ENCODE peak calls at places on chromosomes 13 and 19, in nine cellular contexts. T, O, K, J, X, Z, B, G and F are unnamed samples.

GRCh38 chr13:112455476-112456059 is 79.4 kb downstream of the SPACA7 start:
- DNase-seq in T (no peak), O (no peak), K (no peak), J (no peak), X (no peak), Z (no peak), B (no peak), G (no peak), F (no peak)

GRCh38 chr19:39778763-39779162 is at the start of gene LEUTX:
- DNase-seq in T (no peak), O (peak), K (no peak), J (no peak), X (no peak), Z (no peak), B (no peak), G (no peak), F (no peak)

GRCh38 chr13:113573065-113573464 is 11.5 kb upstream of the TFDP1 start:
- DNase-seq in T (no peak), O (no peak), K (no peak), J (no peak), X (no peak), Z (no peak), B (no peak), G (no peak), F (no peak)

GRCh38 chr13:111049791-111050538 is 65.1 kb upstream of the ARHGEF7 start:
- DNase-seq in T (no peak), O (peak), K (no peak), J (no peak), X (no peak), Z (peak), B (peak), G (no peak), F (no peak)

GRCh38 chr19:12077375-12077774 is 12.8 kb downstream of the ZNF844 start:
- DNase-seq in T (no peak), O (no peak), K (no peak), J (no peak), X (no peak), Z (no peak), B (no peak), G (no peak), F (no peak)

GRCh38 chr13:24267283-24267682 is 42.1 kb upstream of the C1QTNF9 start:
- DNase-seq in T (no peak), O (no peak), K (no peak), J (no peak), X (no peak), Z (no peak), B (no peak), G (no peak), F (no peak)

GRCh38 chr13:33281951-33282595 is 3.5 kb downstream of the STARD13 start:
- DNase-seq in T (peak), O (no peak), K (no peak), J (no peak), X (no peak), Z (no peak), B (no peak), G (no peak), F (peak)

GRCh38 chr13:101283782-101284181 is 132.5 kb downstream of the NALCN start:
- DNase-seq in T (no peak), O (no peak), K (no peak), J (no peak), X (no peak), Z (no peak), B (no peak), G (no peak), F (no peak)

GRCh38 chr19:1171755-1172352 is 2.2 kb downstream of the SBNO2 start:
- DNase-seq in T (no peak), O (no peak), K (no peak), J (no peak), X (no peak), Z (no peak), B (no peak), G (no peak), F (no peak)

GRCh38 chr19:54654447-54655321 is 8.1 kb upstream of the LILRB4 start:
- DNase-seq in T (no peak), O (no peak), K (no peak), J (no peak), X (no peak), Z (no peak), B (no peak), G (no peak), F (no peak)

GRCh38 chr19:3061214-3062161 is 807 bp downstream of the TLE5 start:
- DNase-seq in T (no peak), O (peak), K (no peak), J (peak), X (peak), Z (peak), B (peak), G (no peak), F (no peak)

GRCh38 chr13:46866150-46866549 is 30.7 kb downstream of the HTR2A start:
- DNase-seq in T (no peak), O (peak), K (peak), J (no peak), X (no peak), Z (peak), B (peak), G (peak), F (peak)

GRCh38 chr19:57566396-57567256 is 7.0 kb upstream of the ZNF550 start:
- DNase-seq in T (no peak), O (no peak), K (no peak), J (no peak), X (no peak), Z (no peak), B (peak), G (no peak), F (no peak)

GRCh38 chr19:19540707-19541515 is 2.8 kb downstream of the CILP2 start:
- DNase-seq in T (no peak), O (peak), K (peak), J (peak), X (peak), Z (peak), B (peak), G (no peak), F (no peak)

GRCh38 chr13:104937881-104938280 is 1597.6 kb downstream of the EFNB2 start:
- DNase-seq in T (no peak), O (no peak), K (no peak), J (no peak), X (no peak), Z (no peak), B (no peak), G (no peak), F (no peak)

GRCh38 chr13:113465241-113465640 is 12.0 kb upstream of the ADPRHL1 start:
- DNase-seq in T (no peak), O (no peak), K (no peak), J (no peak), X (no peak), Z (no peak), B (no peak), G (no peak), F (no peak)

GRCh38 chr19:55088543-55089265 is 13.0 kb downstream of the EPS8L1 start:
- DNase-seq in T (no peak), O (peak), K (peak), J (peak), X (peak), Z (peak), B (peak), G (peak), F (no peak)

GRCh38 chr13:113555141-113555540 is 29.4 kb upstream of the TFDP1 start:
- DNase-seq in T (no peak), O (no peak), K (no peak), J (no peak), X (no peak), Z (no peak), B (no peak), G (no peak), F (no peak)

GRCh38 chr19:2523630-2524311 is 47.8 kb downstream of the GADD45B start:
- DNase-seq in T (peak), O (no peak), K (no peak), J (no peak), X (no peak), Z (no peak), B (no peak), G (no peak), F (no peak)